ENCODE peak calls at places on chromosomes 1 and 21, in seven cellular contexts. M, D, N, V, Q, X and O are unnamed samples.
A peak's percentile ranks its signal among the peaks of the same experiment; 100 is the strongest.

GRCh38 chr1:195820925-195821324 is 787.3 kb downstream of the KCNT2 start:
- DNase-seq in V (no peak), N (no peak), D (no peak), M (no peak), Q (no peak), X (no peak), O (no peak)

GRCh38 chr1:61334718-61335589 is 252.6 kb downstream of the NFIA start:
- DNase-seq in Q (no peak), N (peak; percentile 66), D (no peak), V (peak; percentile 69), M (peak; percentile 30), X (peak; percentile 71), O (peak; percentile 80)

GRCh38 chr1:198838022-198838342 is 199.1 kb downstream of the PTPRC start:
- DNase-seq in N (no peak), V (no peak), D (no peak), X (no peak), Q (no peak), M (no peak), O (no peak)

GRCh38 chr1:199404976-199405375 is 622.5 kb upstream of the NR5A2 start:
- DNase-seq in X (no peak), M (no peak), N (no peak), D (peak; percentile 70), V (no peak), Q (peak; percentile 7), O (no peak)

GRCh38 chr1:40270152-40270834 is 12.3 kb downstream of the ZMPSTE24 start:
- DNase-seq in M (no peak), N (no peak), V (no peak), D (peak; percentile 17), X (no peak), Q (no peak), O (no peak)

GRCh38 chr1:163528710-163529348 is 207.1 kb downstream of the NUF2 start:
- DNase-seq in D (peak; percentile 15), M (peak; percentile 35), Q (no peak), X (no peak), N (no peak), V (peak; percentile 46), O (no peak)

GRCh38 chr1:89943846-89944781 is 50.8 kb upstream of the ZNF326 start:
- DNase-seq in M (no peak), X (no peak), N (no peak), Q (no peak), V (no peak), D (peak; percentile 31), O (no peak)

GRCh38 chr1:61122389-61122788 is 40.0 kb downstream of the NFIA start:
- DNase-seq in M (no peak), Q (no peak), D (no peak), N (no peak), V (no peak), X (no peak), O (no peak)

GRCh38 chr1:197915797-197916686 is 1.1 kb upstream of the LHX9 start:
- DNase-seq in N (peak; percentile 61), M (no peak), D (peak; percentile 61), V (peak; percentile 81), Q (no peak), X (peak; percentile 65), O (no peak)

GRCh38 chr1:35807614-35808375 is at the start of gene AGO4:
- DNase-seq in X (peak; percentile 45), Q (no peak), V (peak; percentile 85), D (peak; percentile 33), N (peak; percentile 74), M (peak; percentile 58), O (peak; percentile 74)

GRCh38 chr21:36474591-36474990 is 5.3 kb downstream of the CLDN14 start:
- DNase-seq in V (no peak), X (no peak), Q (no peak), M (no peak), N (no peak), D (no peak), O (no peak)

DNA sequence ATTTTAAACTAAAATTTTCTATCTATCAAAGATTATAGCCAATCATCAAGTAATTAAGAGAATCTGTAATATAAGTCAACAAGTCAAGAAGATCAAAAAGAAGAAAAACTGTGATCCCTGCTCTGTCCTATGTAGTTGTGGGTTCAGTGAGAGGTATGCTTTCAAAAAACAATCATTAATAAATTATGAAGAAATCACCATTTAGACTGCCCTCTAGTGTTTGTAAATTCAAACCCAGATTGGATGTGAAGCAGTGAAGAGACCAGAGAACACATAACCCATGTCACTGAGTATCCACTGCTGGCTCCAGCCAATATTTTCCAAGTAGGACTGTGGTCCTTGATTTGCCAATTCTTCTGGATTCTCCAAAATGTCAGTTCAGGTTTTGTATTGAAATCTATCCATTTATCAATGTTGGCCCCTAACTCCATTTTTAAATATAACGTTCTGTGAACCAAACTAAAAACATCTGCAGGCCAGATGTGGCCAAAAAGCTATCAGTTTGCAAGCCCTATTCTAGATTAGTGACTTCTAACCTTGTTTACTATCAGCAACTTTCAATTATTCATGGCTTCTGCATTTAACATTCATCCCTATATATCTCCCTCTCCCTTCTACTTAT is 467.5 kb upstream of the CXADR start:
- DNase-seq in D (peak; percentile 15), M (no peak), Q (peak; percentile 4), N (no peak), X (no peak), V (peak; percentile 48), O (no peak)
- TF ChIP-seq CTCF in D (peak; percentile 47), M (peak; percentile 7), Q (peak; percentile 60), N (peak; percentile 43), X (no peak), V (peak; percentile 49), O (no peak)

GRCh38 chr1:78279051-78279450 is 211.7 kb upstream of the PTGFR start:
- DNase-seq in M (no peak), X (no peak), Q (peak; percentile 76), N (no peak), V (no peak), D (peak; percentile 98), O (no peak)

GRCh38 chr1:78274814-78275213 is 216.0 kb upstream of the PTGFR start:
- DNase-seq in V (no peak), Q (peak; percentile 73), N (no peak), X (no peak), M (no peak), D (peak; percentile 91), O (no peak)

GRCh38 chr1:78275456-78275855 is 215.3 kb upstream of the PTGFR start:
- DNase-seq in V (no peak), D (peak; percentile 47), M (no peak), N (no peak), Q (no peak), X (no peak), O (no peak)

GRCh38 chr1:78277253-78277652 is 213.5 kb upstream of the PTGFR start:
- DNase-seq in V (no peak), M (no peak), N (no peak), Q (no peak), X (no peak), D (peak; percentile 85), O (no peak)

DNA sequence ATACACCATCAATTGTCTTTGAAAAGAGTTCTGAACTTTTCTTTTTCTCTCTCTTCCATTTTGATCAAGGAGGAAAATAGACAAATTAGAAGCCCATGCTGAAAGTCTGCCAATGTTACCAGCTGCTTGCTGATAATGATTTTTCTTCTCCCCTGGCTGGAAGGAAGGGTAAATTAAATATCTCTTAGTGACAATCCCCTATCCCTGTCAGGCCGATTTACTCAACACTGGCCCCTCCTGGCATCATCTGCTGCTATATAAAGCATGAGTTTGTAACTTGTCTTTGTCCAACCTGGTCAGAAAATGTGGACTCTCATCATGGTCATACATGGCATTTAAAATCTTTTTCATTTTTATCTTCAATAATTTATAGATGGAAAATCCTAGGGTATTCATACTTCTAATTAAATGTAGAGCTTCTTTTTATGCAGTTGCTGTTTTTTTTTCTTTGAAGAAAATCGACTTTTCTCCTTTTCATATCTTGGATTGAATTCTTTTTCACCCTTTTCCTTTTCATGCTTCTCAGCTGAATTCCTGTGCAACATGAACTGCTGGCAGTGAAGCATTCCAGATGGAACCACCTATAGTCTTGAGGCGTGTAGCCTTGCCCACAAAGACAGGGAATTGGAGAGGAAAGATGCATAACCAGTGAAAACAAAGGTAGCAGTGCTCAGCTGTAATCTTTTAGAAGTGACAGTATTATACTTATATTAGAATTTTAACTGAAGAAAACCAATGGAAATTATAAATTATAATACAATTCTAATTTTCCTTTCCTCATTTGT is 214.7 kb upstream of the PTGFR start:
- DNase-seq in Q (no peak), D (no peak), M (no peak), V (no peak), X (no peak), N (no peak), O (no peak)
- TF ChIP-seq CTCF in Q (no peak), D (peak; percentile 5), M (no peak), V (no peak), X (no peak), N (no peak), O (no peak)

DNA sequence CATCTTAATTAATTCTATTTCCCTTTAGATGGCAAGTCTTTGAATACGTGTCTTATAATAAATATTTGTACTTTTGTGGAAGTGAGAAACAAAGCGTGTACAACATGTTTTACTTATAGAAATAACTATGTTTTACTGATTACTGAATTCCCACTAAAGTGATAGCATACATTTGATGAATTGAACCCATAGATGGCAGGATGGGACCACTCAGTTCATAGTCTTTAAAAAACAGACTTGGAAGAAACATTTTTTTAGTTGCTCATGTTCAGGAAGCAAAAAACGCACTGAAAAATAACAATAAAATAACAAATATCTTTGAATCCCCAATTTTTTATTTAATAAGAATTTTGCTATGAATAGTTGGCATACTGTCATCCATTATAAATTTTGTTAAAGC is 507.1 kb upstream of the ZRANB2 start:
- DNase-seq in N (no peak), V (peak; percentile 43), M (no peak), D (peak; percentile 47), X (no peak), Q (peak; percentile 4), O (no peak)
- TF ChIP-seq CTCF in N (no peak), V (peak; percentile 11), M (no peak), D (peak; percentile 58), X (no peak), Q (peak; percentile 48), O (no peak)

DNA sequence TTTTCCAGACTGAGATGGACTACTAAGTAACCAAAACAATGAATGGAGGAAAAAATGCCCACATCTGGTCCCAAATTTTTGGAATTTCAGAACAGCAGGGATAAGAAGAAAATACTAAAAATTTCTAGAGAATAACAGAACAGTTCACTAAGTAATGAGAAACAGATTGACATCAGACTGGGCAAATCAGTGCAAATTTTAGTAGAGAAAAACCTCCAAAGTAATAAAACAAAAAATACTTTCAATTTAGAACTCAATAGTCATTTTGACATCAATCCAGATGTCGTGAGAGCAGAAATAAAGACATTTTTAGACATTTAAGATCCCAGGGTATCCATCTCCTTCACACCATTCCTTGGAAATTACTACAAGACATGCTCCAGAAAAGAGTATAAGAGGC is 39.3 kb downstream of the CRP start:
- DNase-seq in D (no peak), M (no peak), N (no peak), Q (no peak), X (no peak), V (no peak), O (no peak)
- TF ChIP-seq CTCF in D (no peak), M (no peak), N (no peak), Q (no peak), X (no peak), V (no peak), O (no peak)

GRCh38 chr21:41916888-41917433 is 36.9 kb downstream of the C2CD2 start:
- DNase-seq in X (no peak), Q (no peak), V (no peak), D (no peak), N (no peak), M (no peak), O (no peak)
- TF ChIP-seq CTCF in X (no peak), Q (no peak), V (no peak), D (no peak), N (no peak), M (no peak), O (no peak)

GRCh38 chr1:47562147-47562546 is 124.3 kb downstream of the FOXD2 start:
- DNase-seq in D (no peak), X (no peak), Q (no peak), N (no peak), M (no peak), V (no peak), O (no peak)
- TF ChIP-seq CTCF in D (no peak), X (no peak), Q (no peak), N (no peak), M (no peak), V (no peak), O (no peak)